ENCODE peak calls at places on chromosomes 1 and 21, in six cellular contexts. Q is gastrocnemius medialis, Y is Peyer's patch, A is IMR-90, Z is lower lobe of right lung, H is sigmoid colon. O is an unnamed sample. For H3K27me3, the result is how much of the 10 kb centered on the place peaks cover.

GRCh38 chr1:35448344-35448801 is 108.8 kb downstream of the KIAA0319L start:
- DNase-seq in A (peak), Z (no peak), Q (no peak), H (peak), Y (no peak), O (no peak)

GRCh38 chr1:53352576-53352975 is 24.7 kb upstream of the LRP8 start:
- DNase-seq in H (no peak), Q (no peak), Z (no peak), Y (no peak), A (no peak), O (no peak)

GRCh38 chr1:97806336-97806735 is 114.5 kb downstream of the DPYD start:
- DNase-seq in H (no peak), Z (no peak), A (no peak), Q (no peak), Y (no peak), O (no peak)

GRCh38 chr21:16342932-16343331 is 613.1 kb downstream of the USP25 start:
- DNase-seq in A (no peak), H (no peak), Y (no peak), Z (no peak), Q (no peak), O (no peak)

GRCh38 chr1:24641646-24642151 is 1.4 kb upstream of the SRRM1 start:
- DNase-seq in H (peak), Q (peak), Y (peak), A (peak), Z (peak), O (peak)

GRCh38 chr1:78687914-78688313 is 38.3 kb downstream of the IFI44 start:
- DNase-seq in Y (no peak), A (peak), H (no peak), Q (no peak), Z (no peak), O (no peak)

GRCh38 chr1:161094481-161094880 is 3.7 kb upstream of the KLHDC9 start:
- DNase-seq in Q (no peak), Y (peak), H (no peak), A (no peak), Z (no peak), O (no peak)

GRCh38 chr1:228989992-228990827 is 254.9 kb downstream of the RHOU start:
- DNase-seq in Z (peak), A (no peak), Q (peak), H (peak), Y (peak), O (no peak)

GRCh38 chr21:46111857-46112730 is 14.2 kb downstream of the COL6A2 start:
- DNase-seq in Y (peak), Z (peak), H (peak), Q (peak), A (no peak), O (peak)

GRCh38 chr1:149844650-149845255 is 54.6 kb upstream of the BOLA1 start:
- DNase-seq in Y (no peak), H (no peak), A (no peak), Z (no peak), Q (no peak), O (no peak)

GRCh38 chr1:161198206-161198876 is 513 bp downstream of the ADAMTS4 start:
- DNase-seq in H (peak), Y (no peak), Z (no peak), Q (peak), A (no peak), O (no peak)

GRCh38 chr1:204207136-204207616 is 6.6 kb downstream of the GOLT1A start:
- DNase-seq in Z (peak), A (no peak), Y (peak), Q (peak), H (peak), O (peak)

GRCh38 chr1:183180634-183181056 is 5.4 kb upstream of the LAMC2 start:
- DNase-seq in H (no peak), Y (no peak), Z (no peak), A (peak), Q (peak), O (no peak)

GRCh38 chr1:225480825-225481434 is 53.1 kb upstream of the LBR start:
- DNase-seq in A (no peak), H (peak), Y (peak), Q (peak), Z (no peak), O (peak)

GRCh38 chr1:16208270-16208987 is 4.0 kb downstream of the ARHGEF19 start:
- DNase-seq in Z (no peak), Y (no peak), H (no peak), A (peak), Q (no peak), O (no peak)

GRCh38 chr1:92080128-92080985 is at the start of gene BTBD8:
- DNase-seq in Z (peak), Q (peak), H (peak), A (peak), Y (peak), O (peak)

GRCh38 chr21:46011267-46011967 is 29.8 kb downstream of the COL6A1 start:
- DNase-seq in Y (peak), H (no peak), Z (no peak), Q (no peak), A (no peak), O (no peak)

GRCh38 chr1:162702628-162703027 is 70.4 kb downstream of the DDR2 start:
- DNase-seq in Z (no peak), Y (no peak), A (no peak), Q (no peak), H (no peak), O (no peak)

GRCh38 chr1:186212574-186213224 is 162.4 kb downstream of the TPR start:
- DNase-seq in Q (no peak), H (peak), A (peak), Z (no peak), Y (no peak), O (no peak)

GRCh38 chr1:45236136-45236535 is 29.7 kb upstream of the ZSWIM5 start:
- DNase-seq in Q (no peak), Z (no peak), Y (no peak), A (no peak), H (no peak), O (no peak)

GRCh38 chr1:45225598-45225997 is 19.2 kb upstream of the ZSWIM5 start:
- DNase-seq in H (no peak), Y (no peak), Z (no peak), A (no peak), Q (no peak), O (no peak)

DNA sequence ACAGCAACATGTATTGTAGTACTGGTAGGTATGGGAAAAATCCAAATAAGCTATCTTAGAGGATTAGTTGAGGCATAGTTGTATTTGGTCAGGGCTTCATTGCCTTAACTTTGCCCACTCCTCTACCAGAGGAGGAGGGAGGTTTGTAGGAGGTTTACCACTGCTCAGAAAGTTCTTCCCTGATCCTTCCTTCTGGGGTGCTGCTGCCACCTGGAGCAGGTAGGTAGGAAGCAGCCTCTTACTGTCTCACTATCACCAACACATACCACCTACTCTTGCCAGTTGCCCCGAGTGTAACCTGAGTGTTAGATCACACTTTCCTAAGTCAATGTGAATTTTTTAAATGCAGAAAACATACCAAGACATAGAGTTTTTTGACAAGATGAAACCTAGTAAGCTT is 24.1 kb upstream of the ZSWIM5 start:
- DNase-seq in Q (no peak), Y (no peak), Z (no peak), H (no peak), A (no peak), O (no peak)
- TF ChIP-seq CTCF in Q (no peak), Y (peak), Z (no peak), H (no peak), A (no peak), O (peak)

GRCh38 chr1:236213534-236213933 is 68.2 kb downstream of the ERO1B start:
- DNase-seq in A (no peak), Z (no peak), H (no peak), Y (no peak), Q (no peak), O (no peak)

GRCh38 chr1:236209185-236209584 is 66.8 kb downstream of the GPR137B start:
- DNase-seq in Q (no peak), H (no peak), A (no peak), Y (no peak), Z (no peak), O (no peak)

GRCh38 chr1:236209713-236210112 is 67.4 kb downstream of the GPR137B start:
- DNase-seq in A (peak), Q (no peak), Y (no peak), Z (no peak), H (no peak), O (no peak)

GRCh38 chr1:236214761-236215160 is 67.0 kb downstream of the ERO1B start:
- DNase-seq in Y (no peak), Z (no peak), A (no peak), Q (no peak), H (no peak), O (no peak)

GRCh38 chr1:236211815-236212214 is 69.5 kb downstream of the GPR137B start:
- DNase-seq in H (no peak), Z (no peak), Y (no peak), A (no peak), Q (no peak), O (no peak)
- H3K27ac ChIP-seq in H (no peak), Z (no peak), Y (no peak), A (no peak), Q (no peak), O (no peak)

GRCh38 chr1:207261971-207262370 is 59.5 kb upstream of the CD55 start:
- DNase-seq in Q (no peak), Z (no peak), H (no peak), A (no peak), Y (no peak), O (no peak)
- H3K27me3 ChIP-seq in Q (under half), Z (under half), H (under half), A (under half), Y (under half), O (under half)

DNA sequence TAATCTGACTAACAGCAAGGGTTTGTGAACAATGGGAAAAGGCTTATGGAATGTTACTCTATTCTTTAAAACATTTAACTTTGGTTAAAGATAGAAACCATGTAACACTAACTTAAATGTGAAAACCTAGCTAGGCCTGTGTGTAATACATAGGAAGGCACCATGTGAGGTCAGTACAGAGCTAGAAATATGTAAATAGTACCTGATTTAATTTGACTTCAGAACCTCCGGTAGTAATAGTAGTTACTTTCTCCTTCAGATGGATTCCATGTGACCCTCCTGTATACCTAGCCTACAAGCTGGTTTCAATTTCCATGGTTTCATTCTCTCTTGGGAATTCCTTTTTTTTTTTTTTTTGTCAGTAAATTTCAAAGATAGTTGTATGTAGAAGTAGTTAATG is 1.3 kb downstream of the MTF2 start:
- DNase-seq in H (no peak), Y (no peak), Z (no peak), Q (no peak), A (peak), O (no peak)
- TF ChIP-seq CTCF in H (no peak), Y (peak), Z (peak), Q (no peak), A (peak), O (peak)

GRCh38 chr1:2523891-2524609 is 2.3 kb downstream of the PANK4 start:
- DNase-seq in Z (no peak), Q (no peak), H (no peak), A (no peak), Y (no peak), O (no peak)
- H3K27ac ChIP-seq in Z (no peak), Q (peak), H (no peak), A (peak), Y (peak), O (peak)

O was measured in CD4-positive, alpha-beta T cell.